ENCODE peak calls at places on chromosome 18, in six cellular contexts. One of them, this sample, is unnamed.

GRCh38 chr18:78518805-78519204 is 460.8 kb upstream of the SALL3 start:
- DNase-seq in upper lobe of right lung: no peak
- DNase-seq in RPMI8226: no peak
- DNase-seq in T-helper 2 cell: no peak
- DNase-seq in GM13976: no peak
- DNase-seq in CD8-positive, alpha-beta T cell: no peak
- DNase-seq in this sample: no peak

GRCh38 chr18:6626457-6626856 is 103.1 kb upstream of the ARHGAP28 start:
- DNase-seq in T-helper 2 cell: no peak
- DNase-seq in RPMI8226: no peak
- DNase-seq in CD8-positive, alpha-beta T cell: no peak
- DNase-seq in upper lobe of right lung: no peak
- DNase-seq in GM13976: no peak
- DNase-seq in this sample: no peak

GRCh38 chr18:43525149-43525548 is 247.9 kb upstream of the SYT4 start:
- DNase-seq in upper lobe of right lung: no peak
- DNase-seq in CD8-positive, alpha-beta T cell: no peak
- DNase-seq in GM13976: no peak
- DNase-seq in T-helper 2 cell: no peak
- DNase-seq in RPMI8226: no peak
- DNase-seq in this sample: no peak

GRCh38 chr18:44859751-44860458 is 179.2 kb downstream of the SETBP1 start:
- DNase-seq in T-helper 2 cell: no peak
- DNase-seq in CD8-positive, alpha-beta T cell: no peak
- DNase-seq in GM13976: no peak
- DNase-seq in RPMI8226: no peak
- DNase-seq in upper lobe of right lung: no peak
- DNase-seq in this sample: no peak

GRCh38 chr18:65057439-65058083 is 693.3 kb upstream of the CDH7 start:
- DNase-seq in GM13976: no peak
- DNase-seq in T-helper 2 cell: no peak
- DNase-seq in RPMI8226: no peak
- DNase-seq in CD8-positive, alpha-beta T cell: no peak
- DNase-seq in upper lobe of right lung: no peak
- DNase-seq in this sample: no peak

GRCh38 chr18:58988595-58988994 is 123.9 kb downstream of the ZNF532 start:
- DNase-seq in T-helper 2 cell: no peak
- DNase-seq in upper lobe of right lung: no peak
- DNase-seq in RPMI8226: no peak
- DNase-seq in GM13976: no peak
- DNase-seq in CD8-positive, alpha-beta T cell: no peak
- DNase-seq in this sample: no peak

GRCh38 chr18:78138993-78139496 is 840.6 kb upstream of the SALL3 start:
- DNase-seq in RPMI8226: no peak
- DNase-seq in upper lobe of right lung: no peak
- DNase-seq in GM13976: no peak
- DNase-seq in T-helper 2 cell: no peak
- DNase-seq in CD8-positive, alpha-beta T cell: no peak
- DNase-seq in this sample: no peak

GRCh38 chr18:48412339-48412929 is 3.3 kb upstream of the ZBTB7C start:
- DNase-seq in upper lobe of right lung: no peak
- DNase-seq in T-helper 2 cell: no peak
- DNase-seq in GM13976: peak
- DNase-seq in CD8-positive, alpha-beta T cell: no peak
- DNase-seq in RPMI8226: peak
- DNase-seq in this sample: no peak

GRCh38 chr18:55585586-55586521 is 2.1 kb downstream of the TCF4 start:
- DNase-seq in CD8-positive, alpha-beta T cell: no peak
- DNase-seq in GM13976: peak
- DNase-seq in RPMI8226: no peak
- DNase-seq in T-helper 2 cell: no peak
- DNase-seq in upper lobe of right lung: no peak
- DNase-seq in this sample: no peak

GRCh38 chr18:62045316-62045715 is 141.5 kb downstream of the PIGN start:
- DNase-seq in T-helper 2 cell: no peak
- DNase-seq in CD8-positive, alpha-beta T cell: no peak
- DNase-seq in GM13976: no peak
- DNase-seq in RPMI8226: no peak
- DNase-seq in upper lobe of right lung: no peak
- DNase-seq in this sample: no peak

GRCh38 chr18:46281185-46282176 is 177.3 kb downstream of the HAUS1 start:
- DNase-seq in T-helper 2 cell: no peak
- DNase-seq in RPMI8226: peak
- DNase-seq in GM13976: peak
- DNase-seq in CD8-positive, alpha-beta T cell: peak
- DNase-seq in upper lobe of right lung: peak
- DNase-seq in this sample: peak

GRCh38 chr18:934518-935123 is 29.9 kb downstream of the ADCYAP1 start:
- DNase-seq in upper lobe of right lung: peak
- DNase-seq in RPMI8226: no peak
- DNase-seq in GM13976: no peak
- DNase-seq in T-helper 2 cell: no peak
- DNase-seq in CD8-positive, alpha-beta T cell: no peak
- DNase-seq in this sample: peak

GRCh38 chr18:8084160-8084559 is 517.0 kb downstream of the PTPRM start:
- DNase-seq in CD8-positive, alpha-beta T cell: no peak
- DNase-seq in GM13976: no peak
- DNase-seq in upper lobe of right lung: no peak
- DNase-seq in RPMI8226: peak
- DNase-seq in T-helper 2 cell: no peak
- DNase-seq in this sample: no peak

GRCh38 chr18:47826157-47827074 is 104.0 kb downstream of the SMAD2 start:
- DNase-seq in GM13976: no peak
- DNase-seq in RPMI8226: no peak
- DNase-seq in T-helper 2 cell: no peak
- DNase-seq in upper lobe of right lung: no peak
- DNase-seq in CD8-positive, alpha-beta T cell: no peak
- DNase-seq in this sample: no peak

GRCh38 chr18:36851202-36851590 is 22.3 kb downstream of the KIAA1328 start:
- DNase-seq in T-helper 2 cell: no peak
- DNase-seq in CD8-positive, alpha-beta T cell: no peak
- DNase-seq in GM13976: no peak
- DNase-seq in upper lobe of right lung: no peak
- DNase-seq in RPMI8226: no peak
- DNase-seq in this sample: no peak

GRCh38 chr18:12253517-12254136 is 534 bp upstream of the CIDEA start:
- DNase-seq in upper lobe of right lung: no peak
- DNase-seq in T-helper 2 cell: no peak
- DNase-seq in GM13976: no peak
- DNase-seq in RPMI8226: no peak
- DNase-seq in CD8-positive, alpha-beta T cell: no peak
- DNase-seq in this sample: no peak

GRCh38 chr18:26386002-26386401 is 159.8 kb downstream of the TAF4B start:
- DNase-seq in GM13976: no peak
- DNase-seq in upper lobe of right lung: no peak
- DNase-seq in CD8-positive, alpha-beta T cell: no peak
- DNase-seq in RPMI8226: no peak
- DNase-seq in T-helper 2 cell: no peak
- DNase-seq in this sample: no peak

GRCh38 chr18:47050468-47050867 is 15.0 kb upstream of the ELOA2 start:
- DNase-seq in GM13976: peak
- DNase-seq in upper lobe of right lung: no peak
- DNase-seq in T-helper 2 cell: no peak
- DNase-seq in CD8-positive, alpha-beta T cell: no peak
- DNase-seq in RPMI8226: peak
- DNase-seq in this sample: no peak